ENCODE peak calls at places on chromosomes 2 and 18, in six cellular contexts. G is left lung; Z is RWPE1; J is lower lobe of right lung; X is H1; E is CD8-positive, alpha-beta T cell. Q is an unnamed sample.

GRCh38 chr2:112691761-112692370 is 29.0 kb upstream of the NT5DC4 start:
- DNase-seq in G (no peak), Z (no peak), J (no peak), X (no peak), E (no peak), Q (no peak)

GRCh38 chr18:9719421-9719981 is 11.4 kb downstream of the RAB31 start:
- DNase-seq in G (peak), Z (peak), J (no peak), X (no peak), E (no peak), Q (no peak)

GRCh38 chr2:224222320-224222719 is 179.6 kb downstream of the FAM124B start:
- DNase-seq in G (no peak), Z (no peak), J (no peak), X (no peak), E (no peak), Q (no peak)

GRCh38 chr18:79515331-79515730 is 119.6 kb downstream of the NFATC1 start:
- DNase-seq in G (no peak), Z (no peak), J (no peak), X (no peak), E (peak), Q (no peak)

GRCh38 chr18:79771446-79772107 is 26.2 kb upstream of the KCNG2 start:
- DNase-seq in G (no peak), Z (no peak), J (peak), X (no peak), E (no peak), Q (no peak)

GRCh38 chr2:232857158-232857563 is 12.9 kb upstream of the SNORC start:
- DNase-seq in G (no peak), Z (no peak), J (no peak), X (no peak), E (no peak), Q (no peak)

GRCh38 chr18:76524900-76525698 is 30.1 kb upstream of the ZNF516 start:
- DNase-seq in G (no peak), Z (peak), J (no peak), X (no peak), E (no peak), Q (no peak)

GRCh38 chr2:9406529-9407362 is 16.6 kb downstream of the ITGB1BP1 start:
- DNase-seq in G (no peak), Z (no peak), J (no peak), X (no peak), E (no peak), Q (no peak)

GRCh38 chr2:236773206-236773605 is 203.6 kb downstream of the ACKR3 start:
- DNase-seq in G (no peak), Z (no peak), J (no peak), X (no peak), E (no peak), Q (no peak)

GRCh38 chr18:31217455-31217854 is 54.8 kb upstream of the DSC1 start:
- DNase-seq in G (no peak), Z (no peak), J (no peak), X (no peak), E (no peak), Q (no peak)

GRCh38 chr18:32714571-32715148 is 58.2 kb downstream of the KLHL14 start:
- DNase-seq in G (no peak), Z (peak), J (no peak), X (peak), E (no peak), Q (no peak)

GRCh38 chr2:203685081-203685621 is 21.3 kb upstream of the CD28 start:
- DNase-seq in G (no peak), Z (peak), J (no peak), X (no peak), E (no peak), Q (no peak)

GRCh38 chr18:61743775-61744531 is 148.9 kb downstream of the RNF152 start:
- DNase-seq in G (no peak), Z (no peak), J (no peak), X (no peak), E (no peak), Q (no peak)
- H3K27ac ChIP-seq in G (no peak), Z (no peak), J (no peak), X (no peak), E (no peak), Q (no peak)

DNA sequence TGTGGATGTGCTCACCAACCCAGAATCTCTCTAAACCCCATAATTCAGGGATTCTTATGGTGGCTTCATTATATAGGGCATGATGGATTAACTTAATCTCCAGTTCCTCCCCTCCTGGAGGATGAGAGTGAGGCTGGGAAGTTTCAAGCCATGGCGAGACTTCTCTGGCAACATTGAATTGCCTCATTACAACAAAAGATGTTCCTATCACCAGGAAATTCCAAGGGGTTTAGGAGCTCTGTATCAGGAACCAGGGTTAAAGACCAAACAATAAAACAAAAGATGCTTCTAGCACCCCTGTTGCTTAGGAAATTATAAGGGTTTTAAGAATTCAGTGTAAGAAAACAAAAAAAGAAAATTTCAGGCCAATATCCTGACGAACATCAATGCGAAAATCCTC is 100.1 kb downstream of the NAB1 start:
- DNase-seq in G (no peak), Z (no peak), J (no peak), X (no peak), E (no peak), Q (no peak)
- H3K27ac ChIP-seq in G (no peak), Z (no peak), J (no peak), X (no peak), E (no peak), Q (no peak)

DNA sequence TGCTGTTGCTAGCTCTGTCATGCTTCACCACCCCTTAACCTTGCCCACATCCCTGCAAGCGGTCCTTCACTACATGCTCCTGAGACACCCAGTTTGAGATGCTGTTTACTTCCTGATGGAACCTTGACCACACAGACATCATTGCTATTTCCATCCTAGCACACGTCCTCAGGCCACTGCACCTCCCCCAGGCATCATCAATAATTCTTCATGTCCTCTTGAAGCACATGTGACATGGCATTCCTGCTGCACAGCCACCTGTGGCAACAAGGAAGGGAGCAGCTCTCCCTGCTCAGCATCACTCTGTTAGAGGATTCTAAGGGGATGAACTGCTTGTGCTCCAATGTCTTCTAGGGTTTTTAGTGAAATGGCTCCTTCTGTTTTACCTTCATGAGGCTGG is 26.1 kb upstream of the ST3GAL5 start:
- DNase-seq in G (no peak), Z (no peak), J (no peak), X (no peak), E (no peak), Q (no peak)
- H3K27ac ChIP-seq in G (no peak), Z (no peak), J (no peak), X (no peak), E (no peak), Q (no peak)

GRCh38 chr2:240229603-240230423 is 89.4 kb upstream of the OTOS start:
- DNase-seq in G (no peak), Z (no peak), J (no peak), X (no peak), E (no peak), Q (no peak)
- H3K27ac ChIP-seq in G (no peak), Z (no peak), J (no peak), X (no peak), E (no peak), Q (no peak)

DNA sequence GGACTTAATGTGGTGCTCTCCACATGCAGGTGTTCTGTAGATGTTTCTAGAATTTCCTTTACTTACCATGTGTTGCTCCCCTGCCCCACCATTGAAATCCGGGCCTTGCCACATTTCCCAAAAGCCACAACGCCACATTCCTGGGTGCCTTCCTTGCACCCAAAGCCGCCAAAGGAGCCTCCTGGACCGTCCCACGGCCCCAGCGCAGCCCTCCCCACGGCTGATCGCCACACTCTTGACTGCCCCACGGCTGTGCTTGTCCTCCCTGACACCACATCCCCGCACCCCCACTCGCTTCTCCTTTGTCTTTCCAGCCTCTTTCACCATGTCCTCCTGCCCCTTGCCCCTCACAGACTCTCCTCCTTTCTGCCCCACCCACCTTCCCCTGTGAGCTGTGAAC is 40.2 kb upstream of the CHMP1B start:
- DNase-seq in G (no peak), Z (no peak), J (no peak), X (no peak), E (no peak), Q (no peak)
- H3K27ac ChIP-seq in G (no peak), Z (no peak), J (no peak), X (no peak), E (no peak), Q (no peak)

GRCh38 chr18:55401638-55402191 is 186.3 kb downstream of the TCF4 start:
- DNase-seq in G (no peak), Z (no peak), J (no peak), X (no peak), E (no peak), Q (no peak)

GRCh38 chr18:55403555-55403954 is 184.4 kb downstream of the TCF4 start:
- DNase-seq in G (no peak), Z (no peak), J (no peak), X (no peak), E (no peak), Q (no peak)

GRCh38 chr18:55404136-55404810 is 183.7 kb downstream of the TCF4 start:
- DNase-seq in G (no peak), Z (no peak), J (no peak), X (no peak), E (no peak), Q (no peak)

GRCh38 chr18:55401275-55401620 is 186.7 kb downstream of the TCF4 start:
- DNase-seq in G (no peak), Z (no peak), J (no peak), X (no peak), E (no peak), Q (no peak)

DNA sequence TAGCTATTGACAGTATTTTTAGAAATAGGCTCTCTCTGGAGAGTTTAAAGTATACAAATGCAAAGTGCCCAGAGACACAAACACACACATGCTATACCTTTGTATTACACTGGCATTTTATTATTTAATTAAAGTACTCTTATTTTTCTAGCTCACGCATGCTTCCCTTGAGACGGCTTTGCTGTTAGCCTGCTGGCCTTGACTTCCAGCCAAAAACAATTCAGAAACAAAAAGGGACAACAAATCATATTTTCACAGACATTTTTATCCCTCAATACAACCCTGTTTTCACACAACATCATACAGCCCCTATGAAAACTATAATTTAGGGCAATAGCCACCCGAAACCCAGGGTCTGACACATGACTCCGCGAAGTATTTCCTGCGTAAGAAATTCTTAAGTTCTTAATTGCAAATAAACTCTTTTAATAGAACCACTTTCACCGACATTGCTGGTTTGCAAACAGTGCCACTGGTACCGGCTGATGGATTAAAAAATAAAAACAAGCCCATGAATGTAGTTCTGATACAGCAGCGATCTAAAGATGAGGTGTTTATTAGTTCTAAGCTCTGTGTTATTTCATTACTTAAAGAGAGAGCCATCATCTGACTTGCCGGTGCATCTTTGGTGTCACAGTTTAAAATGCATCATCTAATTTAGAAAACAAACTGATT is 185.1 kb downstream of the TCF4 start:
- DNase-seq in G (no peak), Z (no peak), J (no peak), X (no peak), E (no peak), Q (no peak)
- H3K27ac ChIP-seq in G (peak), Z (no peak), J (peak), X (no peak), E (no peak), Q (no peak)

GRCh38 chr2:3535794-3536681 is 16.7 kb upstream of the ADI1 start:
- DNase-seq in G (no peak), Z (peak), J (peak), X (no peak), E (no peak), Q (no peak)

GRCh38 chr2:3532941-3533340 is 13.6 kb upstream of the ADI1 start:
- DNase-seq in G (no peak), Z (no peak), J (no peak), X (no peak), E (no peak), Q (no peak)

GRCh38 chr2:3535467-3535793 is 16.1 kb upstream of the ADI1 start:
- DNase-seq in G (no peak), Z (no peak), J (no peak), X (no peak), E (no peak), Q (no peak)

GRCh38 chr2:3533836-3534235 is 14.5 kb upstream of the ADI1 start:
- DNase-seq in G (no peak), Z (no peak), J (no peak), X (no peak), E (no peak), Q (no peak)

GRCh38 chr2:3534251-3534814 is 15.0 kb upstream of the ADI1 start:
- DNase-seq in G (no peak), Z (no peak), J (no peak), X (no peak), E (no peak), Q (no peak)
- H3K27ac ChIP-seq in G (no peak), Z (peak), J (no peak), X (no peak), E (no peak), Q (no peak)